ENCODE peak calls at places on chromosomes 2 and 18, in nine cellular contexts. Q is right lobe of liver, I is neural progenitor cell, R is AG09319, W is choroid plexus epithelial cell, Y is progenitor cell of endocrine pancreas, H is HFF-Myc, V is WTC11, C is fibroblast of pulmonary artery. K is an unnamed sample.

GRCh38 chr2:240292622-240293021 is 142.8 kb upstream of the GPC1 start:
- DNase-seq in Q (no peak), H (no peak), W (no peak), C (no peak), Y (no peak), I (no peak), R (no peak), V (no peak), K (no peak)

GRCh38 chr2:9179572-9180201 is 26.9 kb upstream of the ASAP2 start:
- DNase-seq in V (no peak), Y (no peak), C (peak; percentile 94), Q (no peak), R (no peak), W (peak; percentile 72), I (no peak), H (peak; percentile 49), K (no peak)

GRCh38 chr2:185919155-185919554 is 180.6 kb downstream of the FSIP2 start:
- DNase-seq in Y (no peak), I (no peak), H (no peak), W (peak; percentile 4), V (no peak), R (no peak), C (peak; percentile 1), Q (no peak), K (no peak)

GRCh38 chr2:226143097-226143496 is 656.5 kb downstream of the IRS1 start:
- DNase-seq in W (no peak), V (no peak), Y (no peak), I (no peak), Q (no peak), R (no peak), H (no peak), C (no peak), K (no peak)

GRCh38 chr2:229899604-229900003 is 22.2 kb downstream of the TRIP12 start:
- DNase-seq in R (no peak), Y (no peak), Q (no peak), V (no peak), H (no peak), W (no peak), I (no peak), C (no peak), K (no peak)

GRCh38 chr2:229090231-229090630 is 180.9 kb downstream of the PID1 start:
- DNase-seq in W (peak; percentile 39), H (peak; percentile 73), Q (peak; percentile 60), I (no peak), V (no peak), R (no peak), Y (no peak), C (no peak), K (no peak)

GRCh38 chr2:11941201-11942041 is 195.0 kb downstream of the LPIN1 start:
- DNase-seq in V (no peak), R (no peak), W (no peak), H (no peak), Q (no peak), I (no peak), Y (no peak), C (peak; percentile 23), K (no peak)

GRCh38 chr18:77671456-77672167 is 422.0 kb downstream of the GALR1 start:
- DNase-seq in V (peak; percentile 53), H (no peak), R (no peak), I (peak; percentile 72), Y (no peak), Q (no peak), C (no peak), W (no peak), K (no peak)

GRCh38 chr2:190929919-190930318 is 49.3 kb downstream of the GLS start:
- DNase-seq in Q (no peak), W (no peak), V (no peak), R (no peak), H (no peak), C (no peak), Y (no peak), I (no peak), K (no peak)

GRCh38 chr2:25821225-25822056 is 56.8 kb downstream of the ASXL2 start:
- DNase-seq in R (no peak), V (no peak), I (no peak), W (peak; percentile 75), Y (no peak), Q (no peak), C (peak; percentile 53), H (peak; percentile 46), K (no peak)

GRCh38 chr2:105789745-105790466 is 45.2 kb downstream of the NCK2 start:
- DNase-seq in R (no peak), Q (no peak), V (no peak), H (no peak), C (peak; percentile 42), W (no peak), I (no peak), Y (no peak), K (no peak)
- TF ChIP-seq CTCF in R (no peak), Q (no peak), V (no peak), H (peak; percentile 11), C (no peak), W (peak; percentile 7), I (peak; percentile 26), Y (peak; percentile 19), K (no peak)

DNA sequence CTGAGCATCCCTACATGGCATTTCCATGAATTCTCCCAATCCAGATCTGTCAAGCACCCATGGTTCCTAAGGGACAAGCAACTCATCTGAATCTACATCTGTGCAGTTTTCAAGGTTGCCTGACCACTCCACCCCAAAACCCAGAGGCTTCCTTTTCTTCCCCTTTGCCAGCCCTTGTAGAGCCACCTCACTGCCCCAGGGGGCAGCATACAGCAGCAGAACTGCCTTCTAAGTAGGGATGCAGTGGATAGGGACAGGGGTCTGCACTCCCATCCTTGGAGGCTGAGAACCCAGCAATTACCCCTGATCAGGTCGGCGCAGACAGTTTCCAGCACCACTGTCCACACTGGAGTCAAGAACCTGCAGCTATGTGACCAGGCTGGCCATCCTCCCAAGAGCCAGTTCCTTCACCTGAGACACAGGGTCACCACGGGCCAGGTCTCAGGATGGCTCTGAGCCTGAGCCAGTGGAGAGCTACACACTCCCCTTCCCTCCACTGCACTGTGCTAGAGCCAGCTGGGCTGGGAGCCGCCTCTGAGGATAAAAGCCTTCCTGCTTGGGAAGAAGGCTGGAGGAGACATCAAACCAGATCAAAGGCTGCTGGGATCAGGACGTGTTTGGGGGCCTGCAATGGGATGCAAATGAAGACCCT is 283.1 kb downstream of the CELF4 start:
- DNase-seq in R (no peak), Q (no peak), H (no peak), C (peak; percentile 4), Y (no peak), I (peak; percentile 49), V (peak; percentile 36), W (no peak), K (no peak)
- TF ChIP-seq CTCF in R (peak; percentile 32), Q (peak; percentile 23), H (peak; percentile 57), C (peak; percentile 51), Y (peak; percentile 60), I (peak; percentile 65), V (peak; percentile 45), W (peak; percentile 51), K (peak; percentile 31)

GRCh38 chr2:101196220-101196661 is 45.1 kb upstream of the TBC1D8 start:
- DNase-seq in W (no peak), C (no peak), V (no peak), H (no peak), Y (no peak), Q (no peak), R (no peak), I (no peak), K (no peak)

GRCh38 chr2:101199153-101199810 is 48.1 kb upstream of the TBC1D8 start:
- DNase-seq in V (no peak), H (no peak), C (peak; percentile 56), I (no peak), R (no peak), Q (no peak), Y (no peak), W (peak; percentile 41), K (no peak)

GRCh38 chr2:101200714-101201113 is 49.5 kb upstream of the TBC1D8 start:
- DNase-seq in I (no peak), V (no peak), C (peak; percentile 28), Y (no peak), H (no peak), W (peak; percentile 21), Q (no peak), R (no peak), K (no peak)

GRCh38 chr2:101197814-101198213 is 46.6 kb upstream of the TBC1D8 start:
- DNase-seq in W (no peak), R (no peak), Y (no peak), C (no peak), I (no peak), V (no peak), H (no peak), Q (no peak), K (no peak)

DNA sequence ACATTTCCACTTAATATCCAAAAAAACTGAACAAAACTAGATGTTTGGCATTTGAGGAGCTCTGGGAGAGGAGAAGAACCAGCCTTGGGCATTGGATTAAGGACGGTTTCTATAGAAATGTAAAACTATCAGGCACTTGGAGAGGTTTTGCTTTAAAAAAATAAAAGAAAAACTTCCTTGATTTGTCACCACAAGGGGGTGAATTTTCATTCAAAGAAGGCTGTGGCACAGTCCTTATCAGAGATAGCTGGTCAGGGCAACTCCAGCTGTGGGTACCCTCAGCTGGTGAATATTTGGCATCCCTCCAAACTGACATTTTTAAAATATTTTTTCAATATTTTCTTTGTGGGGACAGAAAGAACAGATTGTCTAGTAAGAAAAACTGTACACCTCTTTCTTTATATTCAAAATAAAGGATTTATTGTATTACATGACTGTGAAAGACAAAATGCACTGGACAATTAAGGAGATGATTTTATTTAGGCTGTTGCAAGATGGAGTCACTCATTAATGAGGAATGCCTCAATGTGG is 46.1 kb upstream of the TBC1D8 start:
- DNase-seq in V (no peak), Q (no peak), C (no peak), W (no peak), H (no peak), I (no peak), R (no peak), Y (no peak), K (no peak)
- TF ChIP-seq CTCF in V (no peak), Q (peak; percentile 20), C (no peak), W (peak; percentile 32), H (no peak), I (peak; percentile 14), R (no peak), Y (peak; percentile 25), K (peak; percentile 9)

GRCh38 chr18:25595274-25595673 is 243.3 kb upstream of the ZNF521 start:
- DNase-seq in Y (no peak), H (no peak), C (no peak), Q (no peak), R (no peak), V (no peak), I (no peak), W (no peak), K (no peak)

GRCh38 chr18:25594351-25594750 is 242.4 kb upstream of the ZNF521 start:
- DNase-seq in Y (no peak), R (no peak), Q (no peak), C (peak; percentile 0), V (no peak), I (no peak), H (no peak), W (peak; percentile 6), K (no peak)

GRCh38 chr18:25587545-25587944 is 235.6 kb upstream of the ZNF521 start:
- DNase-seq in W (peak; percentile 4), Q (no peak), R (no peak), V (no peak), H (no peak), C (no peak), Y (no peak), I (no peak), K (no peak)

GRCh38 chr18:25590456-25590855 is 238.5 kb upstream of the ZNF521 start:
- DNase-seq in Y (no peak), R (no peak), C (no peak), W (no peak), I (no peak), V (no peak), Q (no peak), H (no peak), K (no peak)

GRCh38 chr18:25592804-25593360 is 240.9 kb upstream of the ZNF521 start:
- DNase-seq in W (no peak), R (no peak), C (no peak), I (no peak), H (no peak), V (no peak), Q (no peak), Y (no peak), K (no peak)
- TF ChIP-seq CTCF in W (no peak), R (no peak), C (no peak), I (peak; percentile 35), H (no peak), V (no peak), Q (no peak), Y (peak; percentile 13), K (no peak)

K was measured in endothelial cell.